ENCODE peak calls at places on chromosome 17, in eight cellular contexts. A is lung, R is NCI-H1105, O is astrocyte of the spinal cord, U is foreskin fibroblast, V is NCI-H82, F is IMR-90, T is stomach. B is an unnamed sample.
A peak's percentile ranks its signal among the peaks of the same experiment; 100 is the strongest.

GRCh38 chr17:57604771-57605733 is 140.0 kb downstream of the CCDC182 start:
- DNase-seq in A (no peak), V (peak; percentile 99), U (peak; percentile 65), O (peak; percentile 49), F (peak; percentile 55), T (peak; percentile 70), R (peak; percentile 92), B (peak; percentile 54)

GRCh38 chr17:5516060-5516792 is 29.9 kb downstream of the MIS12 start:
- DNase-seq in U (peak; percentile 97), O (peak; percentile 97), R (no peak), F (peak; percentile 100), V (no peak), A (no peak), T (no peak), B (no peak)

GRCh38 chr17:77011173-77012011 is 129.4 kb upstream of the SEC14L1 start:
- DNase-seq in T (peak; percentile 50), F (peak; percentile 31), V (peak; percentile 63), R (peak; percentile 4), O (peak; percentile 49), U (peak; percentile 67), A (no peak), B (peak; percentile 65)

GRCh38 chr17:58747674-58748073 is 8.0 kb upstream of the PPM1E start:
- DNase-seq in U (no peak), O (no peak), F (no peak), A (no peak), R (no peak), T (no peak), V (no peak), B (no peak)

GRCh38 chr17:75843577-75844529 is at the start of gene UNC13D:
- DNase-seq in R (no peak), T (peak; percentile 58), V (peak; percentile 52), F (no peak), O (no peak), U (no peak), A (peak; percentile 68), B (peak; percentile 72)

GRCh38 chr17:35766903-35767510 is 6.3 kb downstream of the C17orf50 start:
- DNase-seq in O (peak; percentile 36), R (no peak), U (peak; percentile 80), T (peak; percentile 59), F (peak; percentile 43), A (no peak), V (peak; percentile 47), B (peak; percentile 26)

GRCh38 chr17:73646409-73647305 is 2.4 kb upstream of the SDK2 start:
- DNase-seq in O (no peak), A (no peak), V (peak; percentile 68), R (no peak), F (no peak), T (peak; percentile 13), U (peak; percentile 8), B (no peak)

GRCh38 chr17:82461827-82462524 is 3.4 kb downstream of the NARF start:
- DNase-seq in V (no peak), R (no peak), O (no peak), T (peak; percentile 78), F (no peak), U (no peak), A (no peak), B (no peak)

GRCh38 chr17:29667969-29668368 is 45.3 kb upstream of the CORO6 start:
- DNase-seq in O (no peak), U (no peak), A (no peak), F (no peak), V (no peak), T (no peak), R (no peak), B (no peak)

GRCh38 chr17:7835818-7836595 is 2.0 kb downstream of the KDM6B start:
- DNase-seq in U (peak; percentile 81), A (no peak), F (peak; percentile 58), V (peak; percentile 98), O (peak; percentile 70), R (no peak), T (peak; percentile 74), B (no peak)

GRCh38 chr17:76710863-76711611 is at the start of gene MXRA7:
- DNase-seq in T (peak; percentile 68), V (peak; percentile 98), R (peak; percentile 43), F (peak; percentile 61), A (peak; percentile 60), U (peak; percentile 87), O (peak; percentile 62), B (peak; percentile 71)

GRCh38 chr17:979211-979538 is 401 bp downstream of the NXN start:
- DNase-seq in O (no peak), V (peak; percentile 77), A (no peak), T (no peak), F (no peak), R (no peak), U (no peak), B (no peak)

GRCh38 chr17:43125967-43126910 is 1.1 kb upstream of the BRCA1 start:
- DNase-seq in F (no peak), O (no peak), T (no peak), U (peak; percentile 22), V (no peak), A (no peak), R (no peak), B (no peak)

GRCh38 chr17:14427914-14428639 is 127.2 kb downstream of the HS3ST3B1 start:
- DNase-seq in O (no peak), V (no peak), F (no peak), A (no peak), U (no peak), R (no peak), T (no peak), B (peak; percentile 70)

GRCh38 chr17:66462010-66462409 is 159.6 kb downstream of the PRKCA start:
- DNase-seq in U (no peak), F (no peak), O (no peak), T (no peak), V (no peak), R (no peak), A (no peak), B (no peak)

GRCh38 chr17:48555183-48555615 is 10.3 kb upstream of the HOXB2 start:
- DNase-seq in T (no peak), V (peak; percentile 39), F (peak; percentile 99), R (peak; percentile 56), U (peak; percentile 71), A (no peak), O (peak; percentile 92), B (no peak)

GRCh38 chr17:1256699-1257098 is 13.5 kb upstream of the BHLHA9 start:
- DNase-seq in V (no peak), F (no peak), A (no peak), U (no peak), O (no peak), R (no peak), T (no peak), B (no peak)

GRCh38 chr17:6427284-6427781 is 7.6 kb downstream of the AIPL1 start:
- DNase-seq in O (peak; percentile 34), T (no peak), U (peak; percentile 21), A (no peak), F (peak; percentile 16), V (no peak), R (no peak), B (peak; percentile 71)

GRCh38 chr17:38967290-38967738 is at the start of gene FBXO47:
- DNase-seq in F (peak; percentile 38), R (no peak), O (peak; percentile 92), V (peak; percentile 13), T (peak; percentile 89), A (peak; percentile 93), U (peak; percentile 94), B (peak; percentile 91)

GRCh38 chr17:66250686-66251085 is 21.5 kb upstream of the APOH start:
- DNase-seq in A (no peak), F (no peak), O (no peak), T (no peak), V (no peak), U (no peak), R (no peak), B (no peak)

GRCh38 chr17:4908301-4908700 is 5.4 kb upstream of the CHRNE start:
- DNase-seq in A (no peak), T (no peak), F (no peak), V (no peak), O (peak; percentile 16), U (peak; percentile 53), R (no peak), B (peak; percentile 34)

GRCh38 chr17:81012574-81013447 is 21.2 kb downstream of the CHMP6 start:
- DNase-seq in T (no peak), U (no peak), O (no peak), A (no peak), R (no peak), V (no peak), F (no peak), B (no peak)

GRCh38 chr17:6095501-6095900 is 25.3 kb downstream of the WSCD1 start:
- DNase-seq in U (no peak), F (no peak), O (no peak), V (no peak), T (no peak), R (no peak), A (no peak), B (no peak)

GRCh38 chr17:40540448-40540847 is 24.8 kb downstream of the CCR7 start:
- DNase-seq in A (no peak), R (no peak), V (no peak), T (no peak), U (no peak), O (no peak), F (no peak), B (peak; percentile 90)

GRCh38 chr17:50344712-50345380 is 1.1 kb upstream of the XYLT2 start:
- DNase-seq in A (no peak), F (no peak), T (peak; percentile 69), U (peak; percentile 25), R (no peak), O (no peak), V (no peak), B (peak; percentile 23)

GRCh38 chr17:36938566-36939058 is 1.3 kb downstream of the LHX1 start:
- DNase-seq in A (no peak), T (no peak), F (no peak), R (no peak), U (no peak), V (peak; percentile 44), O (no peak), B (no peak)

GRCh38 chr17:17579691-17580090 is 11.8 kb downstream of the PEMT start:
- DNase-seq in R (no peak), T (no peak), V (peak; percentile 42), O (no peak), F (no peak), U (no peak), A (no peak), B (no peak)

GRCh38 chr17:28255616-28256015 is 63.4 kb upstream of the TMEM97 start:
- DNase-seq in T (no peak), V (no peak), O (no peak), R (no peak), U (no peak), F (no peak), A (no peak), B (no peak)